ENCODE peak calls at places on chromosomes 4 and X, in four cellular contexts. N is heart right ventricle, O is cardiac muscle cell, B is dorsolateral prefrontal cortex. H is an unnamed sample.

GRCh38 chr4:7217453-7218310 is 25.3 kb downstream of the SORCS2 start:
- DNase-seq in N (no peak), O (no peak), B (no peak), H (no peak)

GRCh38 chrX:66162331-66162822 is 1.7 kb upstream of the HEPH start:
- DNase-seq in N (no peak), O (no peak), B (no peak), H (no peak)

GRCh38 chr4:78876568-78877320 is 62.5 kb downstream of the PAQR3 start:
- DNase-seq in N (no peak), O (no peak), B (no peak), H (no peak)

GRCh38 chrX:8688776-8689175 is 43.2 kb downstream of the ANOS1 start:
- DNase-seq in N (no peak), O (peak), B (no peak), H (no peak)

GRCh38 chr4:112038861-112039260 is 106.4 kb upstream of the FAM241A start:
- DNase-seq in N (no peak), O (no peak), B (no peak), H (no peak)

GRCh38 chr4:186033027-186033426 is 35.9 kb upstream of the TLR3 start:
- DNase-seq in N (no peak), O (no peak), B (no peak), H (no peak)

GRCh38 chr4:27595956-27596355 is 735.3 kb downstream of the STIM2 start:
- DNase-seq in N (no peak), O (no peak), B (no peak), H (no peak)

GRCh38 chrX:94576367-94577004 is 902.5 kb downstream of the FAM133A start:
- DNase-seq in N (no peak), O (no peak), B (no peak), H (no peak)

GRCh38 chrX:17521871-17522693 is 147.1 kb downstream of the NHS start:
- DNase-seq in N (peak), O (peak), B (no peak), H (no peak)

GRCh38 chr4:78131403-78131802 is 74.3 kb downstream of the FRAS1 start:
- DNase-seq in N (no peak), O (no peak), B (no peak), H (no peak)

GRCh38 chr4:20095805-20096541 is 155.7 kb upstream of the SLIT2 start:
- DNase-seq in N (no peak), O (no peak), B (no peak), H (no peak)

GRCh38 chrX:134891652-134892051 is 99.1 kb upstream of the SMIM10 start:
- DNase-seq in N (no peak), O (no peak), B (no peak), H (no peak)

GRCh38 chrX:119693032-119693995 is at the start of gene SEPTIN6:
- DNase-seq in N (peak), O (peak), B (peak), H (no peak)

GRCh38 chr4:101972791-101973190 is 182.3 kb downstream of the BANK1 start:
- DNase-seq in N (no peak), O (no peak), B (no peak), H (no peak)

GRCh38 chr4:100742045-100742444 is 224.2 kb upstream of the EMCN start:
- DNase-seq in N (peak), O (peak), B (no peak), H (no peak)

GRCh38 chr4:74369860-74370259 is 4.9 kb downstream of the EREG start:
- DNase-seq in N (no peak), O (no peak), B (no peak), H (no peak)

GRCh38 chr4:11483076-11483475 is 54.4 kb upstream of the HS3ST1 start:
- DNase-seq in N (no peak), O (no peak), B (no peak), H (no peak)

GRCh38 chrX:153814591-153815315 is 15.6 kb downstream of the PDZD4 start:
- DNase-seq in N (no peak), O (no peak), B (no peak), H (no peak)

DNA sequence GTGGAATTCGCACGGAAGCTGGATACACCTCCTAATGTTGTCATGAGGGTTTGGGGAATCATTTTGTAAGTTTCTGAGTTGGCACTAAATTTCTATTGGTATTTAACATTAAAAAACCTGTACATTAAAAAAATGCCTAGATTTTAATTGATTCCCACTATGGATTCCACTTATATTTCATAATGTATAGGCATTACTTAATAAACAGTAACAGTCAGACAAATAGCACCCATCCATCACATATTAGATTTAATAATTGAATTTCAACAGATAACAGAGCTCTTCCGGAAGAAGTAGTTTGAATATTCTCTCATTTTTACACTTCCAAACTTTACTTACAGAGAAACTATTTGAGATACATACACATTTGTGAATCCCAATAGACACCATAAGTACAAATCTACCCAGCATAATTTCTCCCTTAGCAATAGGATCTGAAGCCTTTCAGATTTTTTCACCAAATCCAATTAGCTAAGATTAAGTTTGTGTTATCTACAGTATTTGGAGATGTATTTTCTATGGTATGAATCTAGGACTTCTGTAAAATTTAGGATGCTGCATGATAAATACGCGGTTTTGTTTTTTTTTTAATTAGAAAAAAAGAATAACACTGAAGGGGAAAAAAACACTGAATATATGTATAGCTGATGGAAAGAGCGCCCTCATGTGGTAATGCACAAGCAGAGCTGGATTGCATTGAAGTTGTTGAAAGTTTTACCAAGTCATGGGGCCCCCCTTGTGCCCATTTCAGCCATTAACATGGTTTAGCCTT is 12.2 kb upstream of the ODAM start:
- DNase-seq in N (no peak), O (peak), B (no peak), H (no peak)
- TF ChIP-seq CTCF in N (peak), O (peak), B (peak), H (no peak)

DNA sequence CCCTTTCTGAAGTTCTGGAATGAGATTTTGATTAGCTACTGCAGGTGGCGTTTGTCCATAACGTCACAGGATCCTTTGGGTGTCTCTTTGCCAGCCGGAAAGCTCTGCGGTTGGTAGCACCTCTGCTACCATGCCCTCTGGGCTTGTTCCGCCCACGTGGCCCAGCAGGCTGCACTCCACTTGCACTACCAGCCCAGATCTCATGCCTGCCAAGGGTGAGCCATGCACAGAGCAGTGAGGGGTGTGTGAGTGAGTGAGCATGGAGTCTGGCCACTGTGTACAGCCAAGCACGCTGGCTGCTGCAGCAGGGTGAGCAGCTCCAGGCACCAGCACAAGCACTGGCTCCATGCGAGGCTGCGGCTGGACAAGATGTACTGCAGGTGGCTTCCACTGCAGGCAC is 6.6 kb upstream of the HNRNPD start:
- DNase-seq in N (peak), O (no peak), B (no peak), H (no peak)
- TF ChIP-seq CTCF in N (no peak), O (no peak), B (no peak), H (no peak)

DNA sequence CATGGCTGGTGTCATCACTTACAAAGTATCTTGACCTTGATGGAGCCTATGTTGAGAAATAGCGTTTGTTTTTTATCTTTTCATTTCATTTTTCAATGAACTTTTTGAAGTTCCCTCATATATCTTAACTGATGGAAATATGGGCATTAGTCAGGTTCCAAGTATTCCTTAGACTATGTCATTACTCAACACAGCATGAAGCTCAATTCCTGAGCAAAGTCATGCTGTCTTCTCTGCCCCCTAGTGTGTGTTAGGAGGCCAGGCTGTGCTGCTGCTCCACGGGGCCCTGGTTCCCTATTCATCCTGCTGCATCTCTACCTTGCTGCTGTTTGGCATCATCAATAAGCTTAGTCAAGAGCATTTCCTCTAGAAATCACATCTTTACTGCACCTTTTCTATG is 40.9 kb downstream of the GPR143 start:
- DNase-seq in N (no peak), O (no peak), B (no peak), H (no peak)
- TF ChIP-seq CTCF in N (no peak), O (peak), B (no peak), H (no peak)

GRCh38 chrX:25343060-25343459 is 327.3 kb upstream of the ARX start:
- DNase-seq in N (no peak), O (no peak), B (no peak), H (no peak)
- TF ChIP-seq CTCF in N (no peak), O (no peak), B (no peak), H (no peak)

H was measured in omental fat pad.